ENCODE peak calls at places on chromosomes 12 and 14, in five cellular contexts. I, H, F, W and C are unnamed samples.
A peak's percentile ranks its signal among the peaks of the same experiment; 100 is the strongest.

GRCh38 chr12:109445224-109445623 is 31.9 kb downstream of the KCTD10 start:
- DNase-seq in I (no peak), H (no peak), F (no peak), W (no peak), C (no peak)

GRCh38 chr12:109779382-109779781 is 53.8 kb downstream of the TRPV4 start:
- DNase-seq in I (no peak), H (no peak), F (no peak), W (peak; percentile 60), C (peak; percentile 47)

GRCh38 chr14:100577321-100577985 is 9.8 kb downstream of the BEGAIN start:
- DNase-seq in I (peak; percentile 8), H (no peak), F (no peak), W (no peak), C (no peak)

GRCh38 chr12:69779928-69780327 is 41.3 kb downstream of the RAB3IP start:
- DNase-seq in I (peak; percentile 82), H (peak; percentile 81), F (peak; percentile 54), W (peak; percentile 42), C (no peak)

GRCh38 chr12:26828315-26828714 is 4.7 kb downstream of the ITPR2 start:
- DNase-seq in I (no peak), H (no peak), F (no peak), W (no peak), C (no peak)

GRCh38 chr14:101191882-101192660 is 288.5 kb upstream of the RTL1 start:
- DNase-seq in I (no peak), H (no peak), F (no peak), W (no peak), C (no peak)

GRCh38 chr14:66717571-66718140 is 209.7 kb downstream of the GPHN start:
- DNase-seq in I (no peak), H (no peak), F (no peak), W (no peak), C (no peak)

GRCh38 chr14:64118892-64119291 is 175.3 kb downstream of the ESR2 start:
- DNase-seq in I (no peak), H (no peak), F (no peak), W (no peak), C (no peak)

GRCh38 chr12:19462441-19462840 is 23.1 kb downstream of the AEBP2 start:
- DNase-seq in I (no peak), H (no peak), F (no peak), W (no peak), C (no peak)

GRCh38 chr12:2651061-2651965 is 143.5 kb upstream of the FKBP4 start:
- DNase-seq in I (peak; percentile 16), H (peak; percentile 20), F (no peak), W (no peak), C (no peak)

GRCh38 chr12:115946867-115947695 is 330.4 kb downstream of the MED13L start:
- DNase-seq in I (no peak), H (peak; percentile 53), F (no peak), W (peak; percentile 47), C (peak; percentile 8)

GRCh38 chr12:132174015-132174660 is 29.9 kb downstream of the NOC4L start:
- DNase-seq in I (no peak), H (no peak), F (no peak), W (no peak), C (no peak)

GRCh38 chr12:17076335-17076734 is 470.4 kb upstream of the LMO3 start:
- DNase-seq in I (no peak), H (peak; percentile 7), F (no peak), W (no peak), C (peak; percentile 8)

GRCh38 chr14:95886366-95886765 is 9.7 kb downstream of the TUNAR start:
- DNase-seq in I (no peak), H (no peak), F (no peak), W (no peak), C (no peak)

GRCh38 chr12:27434673-27435565 is 11.6 kb upstream of the SMCO2 start:
- DNase-seq in I (no peak), H (peak; percentile 12), F (no peak), W (peak; percentile 55), C (no peak)

GRCh38 chr14:92907316-92907911 is 15.5 kb upstream of the CHGA start:
- DNase-seq in I (no peak), H (no peak), F (no peak), W (no peak), C (no peak)

GRCh38 chr14:32472512-32473472 is 143.7 kb downstream of the AKAP6 start:
- DNase-seq in I (no peak), H (peak; percentile 67), F (no peak), W (no peak), C (peak; percentile 38)

GRCh38 chr12:110004598-110004997 is 5.4 kb downstream of the ANKRD13A start:
- DNase-seq in I (no peak), H (no peak), F (no peak), W (no peak), C (no peak)

GRCh38 chr14:33567736-33568124 is 383.1 kb downstream of the EGLN3 start:
- DNase-seq in I (no peak), H (no peak), F (no peak), W (no peak), C (no peak)

GRCh38 chr12:1913377-1914115 is 4.9 kb downstream of the CACNA2D4 start:
- DNase-seq in I (no peak), H (no peak), F (no peak), W (no peak), C (no peak)

GRCh38 chr12:111636209-111636928 is 37.3 kb upstream of the ATXN2 start:
- DNase-seq in I (peak; percentile 68), H (peak; percentile 85), F (peak; percentile 13), W (peak; percentile 66), C (peak; percentile 56)

GRCh38 chr12:118307069-118307954 is 65.4 kb downstream of the TAOK3 start:
- DNase-seq in I (no peak), H (no peak), F (no peak), W (no peak), C (no peak)

GRCh38 chr14:49306152-49306751 is 279.9 kb downstream of the RPS29 start:
- DNase-seq in I (no peak), H (peak; percentile 77), F (no peak), W (peak; percentile 10), C (peak; percentile 3)

GRCh38 chr12:122862110-122862634 is 26.9 kb downstream of the HIP1R start:
- DNase-seq in I (peak; percentile 9), H (no peak), F (no peak), W (no peak), C (no peak)

GRCh38 chr12:122859303-122860051 is 24.2 kb downstream of the HIP1R start:
- DNase-seq in I (no peak), H (no peak), F (no peak), W (no peak), C (no peak)

GRCh38 chr12:122861586-122861970 is 26.3 kb downstream of the HIP1R start:
- DNase-seq in I (peak; percentile 10), H (no peak), F (no peak), W (no peak), C (no peak)

GRCh38 chr12:122860052-122860853 is 25.0 kb downstream of the HIP1R start:
- DNase-seq in I (peak; percentile 89), H (peak; percentile 84), F (peak; percentile 39), W (peak; percentile 80), C (peak; percentile 48)

GRCh38 chr12:122860854-122861585 is 25.8 kb downstream of the HIP1R start:
- DNase-seq in I (peak; percentile 7), H (no peak), F (no peak), W (no peak), C (no peak)
- TF ChIP-seq CREB1 in I (no peak), H (no peak), F (no peak), W (no peak), C (no peak)

GRCh38 chr12:53828598-53828997 is 76.8 kb upstream of the CISTR start:
- DNase-seq in I (no peak), H (no peak), F (no peak), W (no peak), C (no peak)

GRCh38 chr12:53827306-53827705 is 75.5 kb upstream of the CISTR start:
- DNase-seq in I (no peak), H (no peak), F (no peak), W (no peak), C (peak; percentile 24)

GRCh38 chr12:53824001-53824716 is 72.4 kb upstream of the CISTR start:
- DNase-seq in I (no peak), H (no peak), F (no peak), W (no peak), C (no peak)

GRCh38 chr12:53829130-53829529 is 77.4 kb upstream of the CISTR start:
- DNase-seq in I (no peak), H (no peak), F (no peak), W (no peak), C (no peak)

GRCh38 chr12:53825246-53826081 is 73.7 kb upstream of the CISTR start:
- DNase-seq in I (no peak), H (no peak), F (no peak), W (no peak), C (peak; percentile 99)
- TF ChIP-seq CREB1 in I (no peak), H (no peak), F (no peak), W (no peak), C (no peak)

GRCh38 chr14:26526132-26526531 is 71.7 kb downstream of the NOVA1 start:
- DNase-seq in I (no peak), H (no peak), F (no peak), W (no peak), C (no peak)

GRCh38 chr14:26527095-26527494 is 70.7 kb downstream of the NOVA1 start:
- DNase-seq in I (no peak), H (no peak), F (no peak), W (no peak), C (no peak)

GRCh38 chr14:26528415-26529182 is 69.2 kb downstream of the NOVA1 start:
- DNase-seq in I (no peak), H (no peak), F (no peak), W (no peak), C (no peak)

DNA sequence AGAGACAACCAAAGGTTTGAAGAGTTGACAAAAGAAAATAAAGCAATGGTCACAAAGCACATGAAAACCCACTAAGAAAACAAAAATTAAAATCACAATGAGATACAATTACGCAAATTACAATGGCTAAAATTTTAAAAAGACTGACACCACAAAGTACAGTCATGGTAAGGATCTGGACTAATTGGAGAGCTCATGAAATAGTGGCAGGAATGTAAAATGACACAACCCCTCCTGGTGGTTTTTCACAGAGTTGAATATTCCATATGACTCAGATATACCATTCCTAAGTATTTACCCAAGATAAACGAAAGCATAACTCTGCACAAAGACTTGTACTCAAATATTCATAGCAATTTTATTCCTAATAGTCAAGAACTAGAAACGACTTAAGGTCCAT is 65.9 kb downstream of the NOVA1 start:
- DNase-seq in I (no peak), H (peak; percentile 7), F (no peak), W (no peak), C (peak; percentile 13)
- TF ChIP-seq CREB1 in I (no peak), H (no peak), F (no peak), W (no peak), C (peak; percentile 18)

GRCh38 chr14:34794217-34794616 is 79.8 kb upstream of the CFL2 start:
- DNase-seq in I (no peak), H (no peak), F (no peak), W (no peak), C (no peak)

GRCh38 chr14:34792593-34792992 is 78.2 kb upstream of the CFL2 start:
- DNase-seq in I (no peak), H (no peak), F (no peak), W (no peak), C (no peak)

GRCh38 chr14:34797747-34798583 is 77.2 kb downstream of the BAZ1A start:
- DNase-seq in I (peak; percentile 24), H (peak; percentile 2), F (no peak), W (peak; percentile 8), C (peak; percentile 98)

DNA sequence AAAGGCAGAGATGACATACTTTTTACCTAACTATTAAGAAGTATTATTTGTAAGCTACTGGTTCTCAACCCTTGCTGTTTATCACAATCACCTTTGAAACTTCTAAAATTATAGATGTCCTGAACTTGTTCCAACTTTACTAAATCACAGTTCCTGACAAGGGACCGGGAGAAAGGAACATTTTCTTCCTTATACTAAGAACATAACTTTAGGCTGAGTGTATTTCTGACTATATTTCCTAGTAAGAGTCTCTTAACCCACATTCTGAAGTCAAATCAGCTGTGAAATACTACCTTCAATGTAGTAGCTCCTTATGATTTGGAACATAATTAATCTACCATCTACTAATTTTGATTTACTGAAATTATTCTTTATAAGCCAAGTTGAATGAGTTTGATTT is 80.2 kb downstream of the BAZ1A start:
- DNase-seq in I (no peak), H (no peak), F (no peak), W (no peak), C (no peak)
- TF ChIP-seq CREB1 in I (no peak), H (no peak), F (no peak), W (no peak), C (no peak)